ENCODE peak calls at places on chromosome 6, in ten cellular contexts. One of them, this sample, is unnamed.

GRCh38 chr6:151242420-151242841 is 2.7 kb downstream of the AKAP12 start:
- DNase-seq in activated T-cell treated with anti-CD3 and anti-CD28 coated beads, Interleukin-2, amount 50 U/mL, for 72 hours: no peak
- DNase-seq in stimulated activated CD4-positive, alpha-beta T cell treated with anti-CD3 and anti-CD28 coated beads, Interleukin-1b, Interleukin-23, amount 100 ng/mL, for 48 hours: no peak
- DNase-seq in activated T-helper 1 cell treated with anti-CD3 and anti-CD28 coated beads, Interleukin-12 subunit alpha, Interleukin-12 subunit beta, Interleukin-2, Interleukin-4 antibody, amounts not matched to agents 30 ng/mL and 10 ng/mL and 1 ng/mL, durations not matched to agents 14 hours and 24 hours and 36 hours: no peak
- DNase-seq in left ventricle myocardium inferior: no peak
- DNase-seq in fibroblast of the conjunctiva: no peak
- DNase-seq in stimulated activated CD8-positive, alpha-beta memory T cell treated with anti-CD3 and anti-CD28 coated beads, Interleukin-7, amount 100 ng/mL, for 24 hours: no peak
- DNase-seq in SK-N-SH: no peak
- DNase-seq in endothelial cell: no peak
- DNase-seq in MCF 10A: no peak
- DNase-seq in this sample: no peak

GRCh38 chr6:99330159-99330558 is 19.3 kb downstream of the FAXC start:
- DNase-seq in fibroblast of the conjunctiva: peak; percentile 69
- DNase-seq in MCF 10A: peak; percentile 82
- DNase-seq in activated T-helper 1 cell treated with anti-CD3 and anti-CD28 coated beads, Interleukin-12 subunit alpha, Interleukin-12 subunit beta, Interleukin-2, Interleukin-4 antibody, amounts not matched to agents 30 ng/mL and 10 ng/mL and 1 ng/mL, durations not matched to agents 14 hours and 24 hours and 36 hours: peak; percentile 38
- DNase-seq in stimulated activated CD4-positive, alpha-beta T cell treated with anti-CD3 and anti-CD28 coated beads, Interleukin-1b, Interleukin-23, amount 100 ng/mL, for 48 hours: peak; percentile 72
- DNase-seq in activated T-cell treated with anti-CD3 and anti-CD28 coated beads, Interleukin-2, amount 50 U/mL, for 72 hours: peak; percentile 73
- DNase-seq in endothelial cell: peak; percentile 54
- DNase-seq in stimulated activated CD8-positive, alpha-beta memory T cell treated with anti-CD3 and anti-CD28 coated beads, Interleukin-7, amount 100 ng/mL, for 24 hours: peak; percentile 23
- DNase-seq in left ventricle myocardium inferior: no peak
- DNase-seq in SK-N-SH: peak; percentile 63
- DNase-seq in this sample: peak; percentile 81

GRCh38 chr6:134636221-134636830 is 313.6 kb downstream of the ALDH8A1 start:
- DNase-seq in activated T-cell treated with anti-CD3 and anti-CD28 coated beads, Interleukin-2, amount 50 U/mL, for 72 hours: peak; percentile 26
- DNase-seq in MCF 10A: no peak
- DNase-seq in fibroblast of the conjunctiva: no peak
- DNase-seq in endothelial cell: no peak
- DNase-seq in SK-N-SH: no peak
- DNase-seq in left ventricle myocardium inferior: no peak
- DNase-seq in activated T-helper 1 cell treated with anti-CD3 and anti-CD28 coated beads, Interleukin-12 subunit alpha, Interleukin-12 subunit beta, Interleukin-2, Interleukin-4 antibody, amounts not matched to agents 30 ng/mL and 10 ng/mL and 1 ng/mL, durations not matched to agents 14 hours and 24 hours and 36 hours: no peak
- DNase-seq in stimulated activated CD4-positive, alpha-beta T cell treated with anti-CD3 and anti-CD28 coated beads, Interleukin-1b, Interleukin-23, amount 100 ng/mL, for 48 hours: peak; percentile 32
- DNase-seq in stimulated activated CD8-positive, alpha-beta memory T cell treated with anti-CD3 and anti-CD28 coated beads, Interleukin-7, amount 100 ng/mL, for 24 hours: no peak
- DNase-seq in this sample: no peak

GRCh38 chr6:133034509-133035206 is 206.5 kb upstream of the EYA4 start:
- DNase-seq in left ventricle myocardium inferior: no peak
- DNase-seq in stimulated activated CD8-positive, alpha-beta memory T cell treated with anti-CD3 and anti-CD28 coated beads, Interleukin-7, amount 100 ng/mL, for 24 hours: no peak
- DNase-seq in endothelial cell: no peak
- DNase-seq in fibroblast of the conjunctiva: no peak
- DNase-seq in activated T-helper 1 cell treated with anti-CD3 and anti-CD28 coated beads, Interleukin-12 subunit alpha, Interleukin-12 subunit beta, Interleukin-2, Interleukin-4 antibody, amounts not matched to agents 30 ng/mL and 10 ng/mL and 1 ng/mL, durations not matched to agents 14 hours and 24 hours and 36 hours: no peak
- DNase-seq in activated T-cell treated with anti-CD3 and anti-CD28 coated beads, Interleukin-2, amount 50 U/mL, for 72 hours: no peak
- DNase-seq in SK-N-SH: no peak
- DNase-seq in MCF 10A: no peak
- DNase-seq in stimulated activated CD4-positive, alpha-beta T cell treated with anti-CD3 and anti-CD28 coated beads, Interleukin-1b, Interleukin-23, amount 100 ng/mL, for 48 hours: no peak
- DNase-seq in this sample: no peak

GRCh38 chr6:156231353-156231752 is 545.8 kb upstream of the ARID1B start:
- DNase-seq in SK-N-SH: no peak
- DNase-seq in fibroblast of the conjunctiva: no peak
- DNase-seq in activated T-cell treated with anti-CD3 and anti-CD28 coated beads, Interleukin-2, amount 50 U/mL, for 72 hours: no peak
- DNase-seq in MCF 10A: no peak
- DNase-seq in activated T-helper 1 cell treated with anti-CD3 and anti-CD28 coated beads, Interleukin-12 subunit alpha, Interleukin-12 subunit beta, Interleukin-2, Interleukin-4 antibody, amounts not matched to agents 30 ng/mL and 10 ng/mL and 1 ng/mL, durations not matched to agents 14 hours and 24 hours and 36 hours: no peak
- DNase-seq in endothelial cell: no peak
- DNase-seq in stimulated activated CD4-positive, alpha-beta T cell treated with anti-CD3 and anti-CD28 coated beads, Interleukin-1b, Interleukin-23, amount 100 ng/mL, for 48 hours: no peak
- DNase-seq in left ventricle myocardium inferior: no peak
- DNase-seq in stimulated activated CD8-positive, alpha-beta memory T cell treated with anti-CD3 and anti-CD28 coated beads, Interleukin-7, amount 100 ng/mL, for 24 hours: no peak
- DNase-seq in this sample: no peak

GRCh38 chr6:25939593-25939992 is 9.1 kb upstream of the SLC17A2 start:
- DNase-seq in stimulated activated CD4-positive, alpha-beta T cell treated with anti-CD3 and anti-CD28 coated beads, Interleukin-1b, Interleukin-23, amount 100 ng/mL, for 48 hours: no peak
- DNase-seq in activated T-cell treated with anti-CD3 and anti-CD28 coated beads, Interleukin-2, amount 50 U/mL, for 72 hours: no peak
- DNase-seq in MCF 10A: no peak
- DNase-seq in fibroblast of the conjunctiva: no peak
- DNase-seq in endothelial cell: no peak
- DNase-seq in activated T-helper 1 cell treated with anti-CD3 and anti-CD28 coated beads, Interleukin-12 subunit alpha, Interleukin-12 subunit beta, Interleukin-2, Interleukin-4 antibody, amounts not matched to agents 30 ng/mL and 10 ng/mL and 1 ng/mL, durations not matched to agents 14 hours and 24 hours and 36 hours: no peak
- DNase-seq in stimulated activated CD8-positive, alpha-beta memory T cell treated with anti-CD3 and anti-CD28 coated beads, Interleukin-7, amount 100 ng/mL, for 24 hours: no peak
- DNase-seq in left ventricle myocardium inferior: no peak
- DNase-seq in SK-N-SH: no peak
- DNase-seq in this sample: no peak

GRCh38 chr6:89995296-89995695 is 101.0 kb downstream of the GJA10 start:
- DNase-seq in left ventricle myocardium inferior: no peak
- DNase-seq in MCF 10A: no peak
- DNase-seq in endothelial cell: no peak
- DNase-seq in fibroblast of the conjunctiva: no peak
- DNase-seq in activated T-helper 1 cell treated with anti-CD3 and anti-CD28 coated beads, Interleukin-12 subunit alpha, Interleukin-12 subunit beta, Interleukin-2, Interleukin-4 antibody, amounts not matched to agents 30 ng/mL and 10 ng/mL and 1 ng/mL, durations not matched to agents 14 hours and 24 hours and 36 hours: no peak
- DNase-seq in stimulated activated CD4-positive, alpha-beta T cell treated with anti-CD3 and anti-CD28 coated beads, Interleukin-1b, Interleukin-23, amount 100 ng/mL, for 48 hours: no peak
- DNase-seq in stimulated activated CD8-positive, alpha-beta memory T cell treated with anti-CD3 and anti-CD28 coated beads, Interleukin-7, amount 100 ng/mL, for 24 hours: no peak
- DNase-seq in SK-N-SH: no peak
- DNase-seq in activated T-cell treated with anti-CD3 and anti-CD28 coated beads, Interleukin-2, amount 50 U/mL, for 72 hours: no peak
- DNase-seq in this sample: no peak

GRCh38 chr6:79605968-79606764 is 25.0 kb upstream of the SH3BGRL2 start:
- DNase-seq in left ventricle myocardium inferior: no peak
- DNase-seq in MCF 10A: peak; percentile 5
- DNase-seq in activated T-helper 1 cell treated with anti-CD3 and anti-CD28 coated beads, Interleukin-12 subunit alpha, Interleukin-12 subunit beta, Interleukin-2, Interleukin-4 antibody, amounts not matched to agents 30 ng/mL and 10 ng/mL and 1 ng/mL, durations not matched to agents 14 hours and 24 hours and 36 hours: no peak
- DNase-seq in stimulated activated CD8-positive, alpha-beta memory T cell treated with anti-CD3 and anti-CD28 coated beads, Interleukin-7, amount 100 ng/mL, for 24 hours: no peak
- DNase-seq in endothelial cell: no peak
- DNase-seq in fibroblast of the conjunctiva: no peak
- DNase-seq in activated T-cell treated with anti-CD3 and anti-CD28 coated beads, Interleukin-2, amount 50 U/mL, for 72 hours: no peak
- DNase-seq in stimulated activated CD4-positive, alpha-beta T cell treated with anti-CD3 and anti-CD28 coated beads, Interleukin-1b, Interleukin-23, amount 100 ng/mL, for 48 hours: no peak
- DNase-seq in SK-N-SH: no peak
- DNase-seq in this sample: no peak

GRCh38 chr6:3740551-3741476 is 10.7 kb downstream of the PXDC1 start:
- DNase-seq in stimulated activated CD4-positive, alpha-beta T cell treated with anti-CD3 and anti-CD28 coated beads, Interleukin-1b, Interleukin-23, amount 100 ng/mL, for 48 hours: no peak
- DNase-seq in fibroblast of the conjunctiva: no peak
- DNase-seq in stimulated activated CD8-positive, alpha-beta memory T cell treated with anti-CD3 and anti-CD28 coated beads, Interleukin-7, amount 100 ng/mL, for 24 hours: no peak
- DNase-seq in activated T-helper 1 cell treated with anti-CD3 and anti-CD28 coated beads, Interleukin-12 subunit alpha, Interleukin-12 subunit beta, Interleukin-2, Interleukin-4 antibody, amounts not matched to agents 30 ng/mL and 10 ng/mL and 1 ng/mL, durations not matched to agents 14 hours and 24 hours and 36 hours: no peak
- DNase-seq in activated T-cell treated with anti-CD3 and anti-CD28 coated beads, Interleukin-2, amount 50 U/mL, for 72 hours: no peak
- DNase-seq in SK-N-SH: no peak
- DNase-seq in left ventricle myocardium inferior: no peak
- DNase-seq in endothelial cell: no peak
- DNase-seq in MCF 10A: no peak
- DNase-seq in this sample: no peak

GRCh38 chr6:25506020-25506419 is 146.0 kb upstream of the SCGN start:
- DNase-seq in fibroblast of the conjunctiva: no peak
- DNase-seq in stimulated activated CD4-positive, alpha-beta T cell treated with anti-CD3 and anti-CD28 coated beads, Interleukin-1b, Interleukin-23, amount 100 ng/mL, for 48 hours: no peak
- DNase-seq in endothelial cell: no peak
- DNase-seq in stimulated activated CD8-positive, alpha-beta memory T cell treated with anti-CD3 and anti-CD28 coated beads, Interleukin-7, amount 100 ng/mL, for 24 hours: no peak
- DNase-seq in MCF 10A: no peak
- DNase-seq in SK-N-SH: no peak
- DNase-seq in left ventricle myocardium inferior: no peak
- DNase-seq in activated T-helper 1 cell treated with anti-CD3 and anti-CD28 coated beads, Interleukin-12 subunit alpha, Interleukin-12 subunit beta, Interleukin-2, Interleukin-4 antibody, amounts not matched to agents 30 ng/mL and 10 ng/mL and 1 ng/mL, durations not matched to agents 14 hours and 24 hours and 36 hours: no peak
- DNase-seq in activated T-cell treated with anti-CD3 and anti-CD28 coated beads, Interleukin-2, amount 50 U/mL, for 72 hours: no peak
- DNase-seq in this sample: no peak